ENCODE peak calls at places on chromosomes 5 and 9, in eight cellular contexts. One of them, this sample, is unnamed.
A peak's percentile ranks its signal among the peaks of the same experiment; 100 is the strongest.

GRCh38 chr9:1979815-1980367 is 35.3 kb upstream of the SMARCA2 start:
- DNase-seq in esophagus muscularis mucosa: no peak
- DNase-seq in fibroblast of lung: peak; percentile 87
- DNase-seq in choroid plexus epithelial cell: peak; percentile 29
- DNase-seq in BE2C: no peak
- DNase-seq in brain microvascular endothelial cell: no peak
- DNase-seq in left ventricle myocardium inferior: peak; percentile 15
- DNase-seq in CD4-positive, alpha-beta memory T cell: no peak
- DNase-seq in this sample: no peak

GRCh38 chr5:92678576-92679105 is 902.4 kb downstream of the NR2F1-AS1 start:
- DNase-seq in choroid plexus epithelial cell: no peak
- DNase-seq in brain microvascular endothelial cell: no peak
- DNase-seq in left ventricle myocardium inferior: no peak
- DNase-seq in CD4-positive, alpha-beta memory T cell: no peak
- DNase-seq in BE2C: peak; percentile 11
- DNase-seq in esophagus muscularis mucosa: no peak
- DNase-seq in fibroblast of lung: peak; percentile 11
- DNase-seq in this sample: peak; percentile 3

GRCh38 chr5:158390556-158390955 is 531.6 kb upstream of the CLINT1 start:
- DNase-seq in esophagus muscularis mucosa: no peak
- DNase-seq in left ventricle myocardium inferior: no peak
- DNase-seq in brain microvascular endothelial cell: peak; percentile 86
- DNase-seq in BE2C: no peak
- DNase-seq in fibroblast of lung: peak; percentile 43
- DNase-seq in choroid plexus epithelial cell: peak; percentile 59
- DNase-seq in CD4-positive, alpha-beta memory T cell: no peak
- DNase-seq in this sample: peak; percentile 95

GRCh38 chr9:68964765-68965164 is 49.1 kb downstream of the PRKACG start:
- DNase-seq in CD4-positive, alpha-beta memory T cell: no peak
- DNase-seq in left ventricle myocardium inferior: no peak
- DNase-seq in fibroblast of lung: no peak
- DNase-seq in esophagus muscularis mucosa: no peak
- DNase-seq in choroid plexus epithelial cell: no peak
- DNase-seq in BE2C: no peak
- DNase-seq in brain microvascular endothelial cell: no peak
- DNase-seq in this sample: no peak

GRCh38 chr9:128145951-128146351 is 3.3 kb upstream of the LCN2 start:
- DNase-seq in BE2C: peak; percentile 5
- DNase-seq in CD4-positive, alpha-beta memory T cell: no peak
- DNase-seq in brain microvascular endothelial cell: no peak
- DNase-seq in fibroblast of lung: no peak
- DNase-seq in left ventricle myocardium inferior: no peak
- DNase-seq in choroid plexus epithelial cell: no peak
- DNase-seq in esophagus muscularis mucosa: no peak
- DNase-seq in this sample: no peak

GRCh38 chr9:35736201-35736633 is 3.8 kb downstream of the CREB3 start:
- DNase-seq in brain microvascular endothelial cell: peak; percentile 81
- DNase-seq in choroid plexus epithelial cell: peak; percentile 93
- DNase-seq in left ventricle myocardium inferior: peak; percentile 48
- DNase-seq in CD4-positive, alpha-beta memory T cell: peak; percentile 79
- DNase-seq in BE2C: peak; percentile 79
- DNase-seq in esophagus muscularis mucosa: no peak
- DNase-seq in fibroblast of lung: peak; percentile 81
- DNase-seq in this sample: peak; percentile 87

GRCh38 chr9:36924071-36924470 is 110.0 kb downstream of the PAX5 start:
- DNase-seq in choroid plexus epithelial cell: peak; percentile 75
- DNase-seq in esophagus muscularis mucosa: no peak
- DNase-seq in left ventricle myocardium inferior: no peak
- DNase-seq in brain microvascular endothelial cell: peak; percentile 84
- DNase-seq in CD4-positive, alpha-beta memory T cell: no peak
- DNase-seq in BE2C: no peak
- DNase-seq in fibroblast of lung: peak; percentile 49
- DNase-seq in this sample: peak; percentile 57

GRCh38 chr9:112844771-112845542 is 45.7 kb downstream of the SLC46A2 start:
- DNase-seq in left ventricle myocardium inferior: peak; percentile 78
- DNase-seq in choroid plexus epithelial cell: peak; percentile 79
- DNase-seq in fibroblast of lung: peak; percentile 73
- DNase-seq in CD4-positive, alpha-beta memory T cell: peak; percentile 56
- DNase-seq in brain microvascular endothelial cell: peak; percentile 65
- DNase-seq in esophagus muscularis mucosa: no peak
- DNase-seq in BE2C: peak; percentile 77
- DNase-seq in this sample: peak; percentile 71

GRCh38 chr5:72599519-72600400 is 92.5 kb upstream of the ZNF366 start:
- DNase-seq in brain microvascular endothelial cell: peak; percentile 51
- DNase-seq in esophagus muscularis mucosa: no peak
- DNase-seq in choroid plexus epithelial cell: peak; percentile 34
- DNase-seq in fibroblast of lung: no peak
- DNase-seq in CD4-positive, alpha-beta memory T cell: no peak
- DNase-seq in left ventricle myocardium inferior: no peak
- DNase-seq in BE2C: no peak
- DNase-seq in this sample: peak; percentile 59

GRCh38 chr9:77735515-77735914 is 87.4 kb upstream of the GNA14 start:
- DNase-seq in CD4-positive, alpha-beta memory T cell: no peak
- DNase-seq in left ventricle myocardium inferior: no peak
- DNase-seq in fibroblast of lung: no peak
- DNase-seq in BE2C: no peak
- DNase-seq in choroid plexus epithelial cell: peak; percentile 77
- DNase-seq in brain microvascular endothelial cell: peak; percentile 75
- DNase-seq in esophagus muscularis mucosa: no peak
- DNase-seq in this sample: peak; percentile 96

GRCh38 chr9:106704056-106704625 is 158.8 kb upstream of the ZNF462 start:
- DNase-seq in fibroblast of lung: peak; percentile 24
- DNase-seq in brain microvascular endothelial cell: no peak
- DNase-seq in choroid plexus epithelial cell: peak; percentile 24
- DNase-seq in BE2C: no peak
- DNase-seq in esophagus muscularis mucosa: no peak
- DNase-seq in left ventricle myocardium inferior: no peak
- DNase-seq in CD4-positive, alpha-beta memory T cell: no peak
- DNase-seq in this sample: no peak

DNA sequence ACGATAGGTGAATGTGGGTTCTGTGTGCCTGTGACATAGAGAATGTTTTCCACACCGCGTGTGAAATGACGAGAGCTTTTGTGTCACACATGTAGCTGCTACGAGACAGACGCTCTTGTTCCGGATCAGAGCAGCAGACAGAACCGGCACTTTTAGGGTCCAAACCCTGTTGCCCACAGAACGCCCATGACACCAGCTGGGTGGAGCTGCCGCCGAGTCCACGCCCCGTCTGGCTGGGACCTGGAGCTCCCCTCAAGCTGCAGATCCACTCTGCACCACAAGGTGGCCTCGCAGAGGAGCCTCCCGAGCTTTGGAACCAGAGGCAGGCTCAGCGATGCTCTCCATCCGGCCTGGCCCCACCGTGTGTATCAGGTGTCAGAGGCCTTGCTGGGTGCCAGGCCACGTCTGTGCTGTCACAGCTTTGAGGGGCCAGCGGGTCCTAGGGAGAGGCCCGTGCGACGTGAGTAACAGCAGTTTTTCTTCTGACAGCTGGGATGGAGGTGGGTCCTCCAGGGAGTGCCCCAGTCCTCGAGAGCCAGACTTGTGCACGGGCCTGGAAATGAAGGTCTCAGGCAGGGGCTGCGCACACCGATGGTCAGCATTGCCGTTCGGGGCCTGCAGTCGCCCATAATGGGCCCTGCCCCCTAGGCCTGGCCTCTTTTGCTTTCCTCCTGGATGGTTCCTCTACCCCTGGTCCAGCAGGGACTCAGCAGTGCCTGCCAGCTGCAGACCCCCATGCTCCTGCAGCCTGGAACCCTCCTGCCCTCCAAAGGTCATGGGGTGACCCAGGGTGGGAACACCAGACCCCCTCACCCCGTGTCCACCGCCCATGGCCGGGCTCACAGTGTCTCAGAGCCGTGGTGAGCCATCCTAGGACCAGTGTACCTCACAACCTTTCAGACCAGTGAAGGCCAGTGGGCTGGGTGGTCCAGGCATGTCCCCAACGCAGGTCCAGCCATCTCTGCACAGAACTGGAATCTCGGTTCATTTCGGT is 2.5 kb upstream of the LRRC14B start:
- DNase-seq in left ventricle myocardium inferior: peak; percentile 88
- DNase-seq in esophagus muscularis mucosa: peak; percentile 93
- DNase-seq in CD4-positive, alpha-beta memory T cell: peak; percentile 83
- DNase-seq in fibroblast of lung: peak; percentile 78
- DNase-seq in BE2C: peak; percentile 90
- DNase-seq in brain microvascular endothelial cell: peak; percentile 78
- DNase-seq in choroid plexus epithelial cell: peak; percentile 88
- DNase-seq in this sample: peak; percentile 76
- H3K4me3 ChIP-seq in left ventricle myocardium inferior: peak overlapping the region; percentile 50
- H3K4me3 ChIP-seq in esophagus muscularis mucosa: peak overlapping the region; percentile 44
- H3K4me3 ChIP-seq in CD4-positive, alpha-beta memory T cell: no peak overlapping the region
- H3K4me3 ChIP-seq in fibroblast of lung: no peak overlapping the region
- H3K4me3 ChIP-seq in BE2C: peak overlapping the region; percentile 19
- H3K4me3 ChIP-seq in brain microvascular endothelial cell: no peak overlapping the region
- H3K4me3 ChIP-seq in choroid plexus epithelial cell: no peak overlapping the region
- H3K4me3 ChIP-seq in this sample: no peak overlapping the region

DNA sequence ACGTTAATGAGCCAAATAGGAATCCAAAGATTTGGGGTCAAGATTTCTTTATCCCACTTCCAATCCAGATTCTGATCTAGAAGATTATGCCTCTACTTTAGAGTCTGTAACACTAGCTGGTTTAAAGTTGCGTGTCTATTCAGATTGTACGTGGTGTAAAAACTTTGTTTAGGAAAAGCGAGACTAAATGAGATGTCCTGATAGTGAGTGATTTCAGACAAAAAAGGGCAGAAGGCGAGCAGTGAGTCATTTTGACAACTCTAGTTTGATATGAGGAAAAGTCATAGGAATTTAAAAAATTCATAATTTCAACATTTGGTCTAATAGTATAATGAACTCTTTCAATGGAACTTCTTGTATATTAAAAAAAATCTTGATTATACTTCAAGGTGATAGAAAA is 119.6 kb upstream of the KLF9 start:
- DNase-seq in choroid plexus epithelial cell: peak; percentile 33
- DNase-seq in CD4-positive, alpha-beta memory T cell: no peak
- DNase-seq in esophagus muscularis mucosa: no peak
- DNase-seq in left ventricle myocardium inferior: no peak
- DNase-seq in BE2C: no peak
- DNase-seq in brain microvascular endothelial cell: peak; percentile 52
- DNase-seq in fibroblast of lung: no peak
- DNase-seq in this sample: peak; percentile 80
- H3K4me3 ChIP-seq in choroid plexus epithelial cell: no peak overlapping the region
- H3K4me3 ChIP-seq in CD4-positive, alpha-beta memory T cell: no peak overlapping the region
- H3K4me3 ChIP-seq in esophagus muscularis mucosa: no peak overlapping the region
- H3K4me3 ChIP-seq in left ventricle myocardium inferior: no peak overlapping the region
- H3K4me3 ChIP-seq in BE2C: no peak overlapping the region
- H3K4me3 ChIP-seq in brain microvascular endothelial cell: no peak overlapping the region
- H3K4me3 ChIP-seq in fibroblast of lung: no peak overlapping the region
- H3K4me3 ChIP-seq in this sample: no peak overlapping the region

DNA sequence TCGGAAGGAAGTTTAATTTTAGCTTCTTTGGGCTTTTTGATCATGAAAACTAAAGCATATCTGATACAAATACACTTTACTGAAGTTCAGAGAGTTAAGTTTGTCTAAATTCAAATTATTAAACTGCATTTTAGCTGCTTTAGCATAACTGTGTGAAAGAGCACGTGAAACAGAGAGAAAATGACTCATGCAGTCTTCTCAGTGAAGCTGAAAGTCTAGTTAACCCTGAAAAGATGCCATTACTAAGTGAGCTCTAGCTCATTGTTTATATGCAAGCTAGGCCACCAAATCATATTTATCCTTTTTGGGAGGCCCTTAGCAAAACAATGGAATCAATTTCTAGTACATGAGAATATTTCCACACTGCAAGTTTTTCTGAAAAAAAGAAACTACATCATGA is 27.6 kb downstream of the TPD52L3 start:
- DNase-seq in esophagus muscularis mucosa: no peak
- DNase-seq in left ventricle myocardium inferior: no peak
- DNase-seq in CD4-positive, alpha-beta memory T cell: no peak
- DNase-seq in fibroblast of lung: peak; percentile 86
- DNase-seq in choroid plexus epithelial cell: peak; percentile 74
- DNase-seq in BE2C: no peak
- DNase-seq in brain microvascular endothelial cell: peak; percentile 7
- DNase-seq in this sample: peak; percentile 42
- H3K4me3 ChIP-seq in esophagus muscularis mucosa: no peak overlapping the region
- H3K4me3 ChIP-seq in left ventricle myocardium inferior: no peak overlapping the region
- H3K4me3 ChIP-seq in CD4-positive, alpha-beta memory T cell: no peak overlapping the region
- H3K4me3 ChIP-seq in fibroblast of lung: no peak overlapping the region
- H3K4me3 ChIP-seq in choroid plexus epithelial cell: no peak overlapping the region
- H3K4me3 ChIP-seq in BE2C: no peak overlapping the region
- H3K4me3 ChIP-seq in brain microvascular endothelial cell: no peak overlapping the region
- H3K4me3 ChIP-seq in this sample: no peak overlapping the region

DNA sequence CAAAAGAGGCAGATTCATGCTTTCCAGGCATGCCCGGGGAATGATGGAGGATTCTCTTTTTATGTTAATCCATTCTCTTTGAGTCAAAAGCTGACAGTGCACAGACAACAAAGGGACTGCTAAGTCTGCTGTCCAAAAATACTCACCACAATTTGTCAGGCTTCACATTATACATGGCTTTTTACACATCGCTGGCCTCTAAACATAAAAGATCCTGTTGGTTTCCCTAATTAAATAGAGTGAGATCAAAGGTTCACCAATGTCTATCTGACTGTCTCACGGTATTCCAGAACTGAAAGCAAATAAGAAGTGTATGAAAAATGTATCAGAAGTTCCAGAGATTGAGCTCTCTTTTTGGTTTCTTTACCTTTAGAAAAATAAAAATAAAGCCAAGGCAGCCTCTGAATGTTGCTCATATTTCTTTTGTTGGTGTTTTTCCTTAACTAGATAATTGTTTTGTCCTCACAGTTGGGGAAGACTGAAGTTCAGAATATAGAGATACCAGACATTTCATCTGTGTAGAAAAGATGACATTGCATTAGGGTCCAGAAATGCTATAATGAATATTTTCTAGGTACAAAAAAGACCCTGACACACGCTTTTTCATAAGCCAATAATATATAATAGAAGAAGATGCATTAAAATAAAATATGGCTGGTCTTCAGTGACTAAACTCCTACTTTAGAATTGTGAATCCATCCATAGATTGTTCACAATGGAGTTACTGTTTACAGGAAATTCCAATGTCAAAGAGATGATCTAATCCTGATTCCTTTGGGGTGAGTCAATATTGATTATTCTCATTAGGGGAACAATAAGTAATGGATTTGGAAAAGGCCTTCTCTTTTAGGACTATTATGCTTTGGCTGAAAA is 688.2 kb upstream of the CDH6 start:
- DNase-seq in esophagus muscularis mucosa: no peak
- DNase-seq in choroid plexus epithelial cell: peak; percentile 57
- DNase-seq in BE2C: no peak
- DNase-seq in left ventricle myocardium inferior: no peak
- DNase-seq in fibroblast of lung: peak; percentile 8
- DNase-seq in brain microvascular endothelial cell: no peak
- DNase-seq in CD4-positive, alpha-beta memory T cell: no peak
- DNase-seq in this sample: peak; percentile 2
- H3K4me3 ChIP-seq in esophagus muscularis mucosa: no peak overlapping the region
- H3K4me3 ChIP-seq in choroid plexus epithelial cell: no peak overlapping the region
- H3K4me3 ChIP-seq in BE2C: no peak overlapping the region
- H3K4me3 ChIP-seq in left ventricle myocardium inferior: no peak overlapping the region
- H3K4me3 ChIP-seq in fibroblast of lung: no peak overlapping the region
- H3K4me3 ChIP-seq in brain microvascular endothelial cell: no peak overlapping the region
- H3K4me3 ChIP-seq in CD4-positive, alpha-beta memory T cell: no peak overlapping the region
- H3K4me3 ChIP-seq in this sample: no peak overlapping the region

DNA sequence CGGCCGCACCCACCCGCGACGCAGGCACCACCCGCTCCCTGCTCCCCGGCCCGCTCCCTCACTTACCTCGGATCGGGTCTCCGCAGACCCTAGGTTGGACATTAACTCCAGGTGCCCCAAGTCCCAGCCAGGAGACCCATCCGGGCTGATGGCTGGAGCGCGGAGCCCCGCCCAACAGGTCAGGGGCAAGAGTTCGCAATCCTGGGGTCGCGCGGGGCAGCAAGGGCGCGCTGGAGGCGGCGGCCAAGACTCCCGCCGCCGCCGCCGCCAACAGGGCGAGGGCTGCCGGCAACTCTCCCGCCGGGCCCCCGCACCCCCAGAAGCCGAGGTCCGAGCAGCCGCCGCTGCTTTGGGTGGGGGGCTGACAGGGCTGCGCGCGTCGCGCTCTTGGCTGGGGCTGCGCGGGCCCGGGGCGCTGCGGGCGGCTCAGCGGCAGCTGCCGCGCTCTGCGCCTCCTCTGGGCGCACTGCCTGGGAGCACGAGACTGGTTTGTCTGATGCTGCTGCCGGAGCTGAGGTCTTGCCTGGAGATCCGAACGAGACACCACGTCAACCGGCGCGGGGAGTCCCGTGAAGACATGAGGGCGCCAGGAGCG is 303 bp downstream of the GDNF start:
- DNase-seq in left ventricle myocardium inferior: peak; percentile 49
- DNase-seq in CD4-positive, alpha-beta memory T cell: no peak
- DNase-seq in fibroblast of lung: peak; percentile 61
- DNase-seq in esophagus muscularis mucosa: no peak
- DNase-seq in brain microvascular endothelial cell: peak; percentile 53
- DNase-seq in choroid plexus epithelial cell: peak; percentile 77
- DNase-seq in BE2C: peak; percentile 78
- DNase-seq in this sample: peak; percentile 17
- H3K4me3 ChIP-seq in left ventricle myocardium inferior: peak overlapping the region; percentile 68
- H3K4me3 ChIP-seq in CD4-positive, alpha-beta memory T cell: no peak overlapping the region
- H3K4me3 ChIP-seq in fibroblast of lung: peak overlapping the region; percentile 43
- H3K4me3 ChIP-seq in esophagus muscularis mucosa: peak overlapping the region; percentile 69
- H3K4me3 ChIP-seq in brain microvascular endothelial cell: peak overlapping the region; percentile 69
- H3K4me3 ChIP-seq in choroid plexus epithelial cell: peak overlapping the region; percentile 49
- H3K4me3 ChIP-seq in BE2C: peak overlapping the region; percentile 89
- H3K4me3 ChIP-seq in this sample: peak overlapping the region; percentile 21

This sample was measured in endothelial cell of umbilical vein.